ENCODE peak calls at places on chromosome 4, in ten cellular contexts. S is epithelial cell of esophagus, Q is mammary epithelial cell, H is pancreas, U is neural progenitor cell, B is GM12865, C is sigmoid colon, R is transverse colon, A is fibroblast of the aortic adventitia, D is cardiac muscle cell. T is an unnamed sample.

GRCh38 chr4:47528651-47529050 is 43.6 kb downstream of the ATP10D start:
- DNase-seq in S (peak), Q (peak), H (no peak), U (no peak), B (no peak), C (no peak), R (no peak), A (peak), D (peak), T (peak)

GRCh38 chr4:37767546-37767945 is 58.9 kb upstream of the PGM2 start:
- DNase-seq in S (peak), Q (peak), H (peak), U (no peak), B (peak), C (peak), R (peak), A (peak), D (peak), T (peak)

GRCh38 chr4:189049682-189050081 is 891.0 kb upstream of the FRG1 start:
- DNase-seq in S (no peak), Q (no peak), H (no peak), U (peak), B (no peak), C (no peak), R (no peak), A (no peak), D (no peak), T (no peak)

GRCh38 chr4:128513664-128514484 is 226.3 kb upstream of the PGRMC2 start:
- DNase-seq in S (no peak), Q (no peak), H (no peak), U (no peak), B (no peak), C (no peak), R (no peak), A (peak), D (peak), T (peak)

GRCh38 chr4:150096625-150097024 is 18.4 kb downstream of the DCLK2 start:
- DNase-seq in S (no peak), Q (no peak), H (no peak), U (peak), B (no peak), C (no peak), R (no peak), A (no peak), D (no peak), T (no peak)

GRCh38 chr4:19936471-19936870 is 315.2 kb upstream of the SLIT2 start:
- DNase-seq in S (no peak), Q (no peak), H (no peak), U (no peak), B (no peak), C (no peak), R (no peak), A (peak), D (peak), T (peak)

GRCh38 chr4:879730-880079 is 52.4 kb downstream of the GAK start:
- DNase-seq in S (no peak), Q (no peak), H (no peak), U (no peak), B (peak), C (no peak), R (no peak), A (no peak), D (no peak), T (peak)

GRCh38 chr4:115292320-115293092 is 179.1 kb upstream of the NDST4 start:
- DNase-seq in S (no peak), Q (no peak), H (no peak), U (no peak), B (peak), C (no peak), R (no peak), A (no peak), D (no peak), T (no peak)

GRCh38 chr4:160423879-160424451 is 1321.1 kb downstream of the RAPGEF2 start:
- DNase-seq in S (peak), Q (peak), H (no peak), U (no peak), B (peak), C (no peak), R (no peak), A (no peak), D (peak), T (peak)

GRCh38 chr4:145012841-145013240 is 85.2 kb downstream of the ANAPC10 start:
- DNase-seq in S (peak), Q (peak), H (no peak), U (no peak), B (peak), C (no peak), R (no peak), A (peak), D (peak), T (peak)

GRCh38 chr4:187294861-187295260 is 571.2 kb upstream of the FAT1 start:
- DNase-seq in S (peak), Q (peak), H (no peak), U (no peak), B (no peak), C (no peak), R (peak), A (no peak), D (peak), T (peak)

GRCh38 chr4:103934178-103934789 is 214.5 kb upstream of the TACR3 start:
- DNase-seq in S (peak), Q (peak), H (no peak), U (peak), B (peak), C (no peak), R (no peak), A (peak), D (peak), T (peak)

GRCh38 chr4:158884280-158884679 is 115.5 kb downstream of the FNIP2 start:
- DNase-seq in S (no peak), Q (no peak), H (no peak), U (no peak), B (no peak), C (peak), R (no peak), A (no peak), D (peak), T (peak)

GRCh38 chr4:127685292-127685691 is 44.9 kb upstream of the SLC25A31 start:
- DNase-seq in S (peak), Q (peak), H (no peak), U (no peak), B (no peak), C (no peak), R (no peak), A (peak), D (peak), T (peak)

GRCh38 chr4:150209140-150209829 is 131.0 kb downstream of the DCLK2 start:
- DNase-seq in S (peak), Q (peak), H (peak), U (peak), B (peak), C (peak), R (peak), A (peak), D (peak), T (peak)

GRCh38 chr4:188463909-188464308 is 324.7 kb downstream of the TRIML1 start:
- DNase-seq in S (no peak), Q (no peak), H (no peak), U (no peak), B (no peak), C (no peak), R (no peak), A (no peak), D (no peak), T (no peak)

GRCh38 chr4:177367336-177367735 is 57.7 kb downstream of the NEIL3 start:
- DNase-seq in S (peak), Q (peak), H (no peak), U (peak), B (no peak), C (no peak), R (no peak), A (peak), D (peak), T (peak)
- TF ChIP-seq CTCF in S (peak), Q (peak), H (no peak), U (peak), B (peak), C (no peak), R (no peak), A (peak), D (peak), T (peak)

GRCh38 chr4:169068423-169068822 is 58.4 kb upstream of the CBR4 start:
- DNase-seq in S (no peak), Q (no peak), H (no peak), U (no peak), B (no peak), C (no peak), R (no peak), A (no peak), D (no peak), T (no peak)
- H3K4me3 ChIP-seq in S (no peak), Q (no peak), H (no peak), U (no peak), B (no peak), C (no peak), R (no peak), A (no peak), D (no peak), T (no peak)

GRCh38 chr4:75327804-75328512 is 186.2 kb downstream of the RCHY1 start:
- DNase-seq in S (no peak), Q (no peak), H (no peak), U (peak), B (no peak), C (no peak), R (no peak), A (no peak), D (no peak), T (no peak)

GRCh38 chr4:75321484-75321883 is 192.7 kb downstream of the RCHY1 start:
- DNase-seq in S (no peak), Q (no peak), H (no peak), U (no peak), B (no peak), C (no peak), R (no peak), A (no peak), D (no peak), T (no peak)

GRCh38 chr4:75325316-75325715 is 188.9 kb downstream of the RCHY1 start:
- DNase-seq in S (no peak), Q (no peak), H (no peak), U (no peak), B (no peak), C (no peak), R (no peak), A (no peak), D (no peak), T (no peak)
- TF ChIP-seq CTCF in S (no peak), Q (no peak), H (no peak), U (no peak), B (no peak), C (no peak), R (no peak), A (no peak), D (no peak), T (no peak)

GRCh38 chr4:108035691-108036090 is 46.0 kb downstream of the HADH start:
- DNase-seq in S (no peak), Q (no peak), H (no peak), U (no peak), B (peak), C (no peak), R (peak), A (no peak), D (no peak), T (no peak)

GRCh38 chr4:108034560-108034959 is 44.9 kb downstream of the HADH start:
- DNase-seq in S (no peak), Q (no peak), H (no peak), U (no peak), B (no peak), C (no peak), R (no peak), A (no peak), D (no peak), T (no peak)

GRCh38 chr4:108033348-108033747 is 43.7 kb downstream of the HADH start:
- DNase-seq in S (no peak), Q (no peak), H (no peak), U (no peak), B (no peak), C (no peak), R (no peak), A (no peak), D (no peak), T (no peak)

GRCh38 chr4:108037884-108038283 is 48.2 kb downstream of the HADH start:
- DNase-seq in S (peak), Q (no peak), H (no peak), U (no peak), B (no peak), C (no peak), R (no peak), A (no peak), D (no peak), T (no peak)

GRCh38 chr4:108036252-108036651 is 46.6 kb downstream of the HADH start:
- DNase-seq in S (no peak), Q (no peak), H (no peak), U (no peak), B (peak), C (no peak), R (peak), A (no peak), D (no peak), T (no peak)
- H3K4me3 ChIP-seq in S (no peak), Q (no peak), H (no peak), U (no peak), B (no peak), C (no peak), R (no peak), A (no peak), D (no peak), T (no peak)

GRCh38 chr4:40629401-40630334 is at the start of gene RBM47:
- DNase-seq in S (peak), Q (peak), H (peak), U (peak), B (peak), C (peak), R (peak), A (peak), D (peak), T (peak)
- TF ChIP-seq CTCF in S (no peak), Q (no peak), H (no peak), U (peak), B (peak), C (no peak), R (no peak), A (no peak), D (peak), T (peak)

GRCh38 chr4:87977521-87978278 is 2.2 kb downstream of the SPP1 start:
- DNase-seq in S (no peak), Q (no peak), H (no peak), U (no peak), B (no peak), C (no peak), R (no peak), A (no peak), D (no peak), T (no peak)
- H3K4me3 ChIP-seq in S (no peak), Q (no peak), H (no peak), U (no peak), B (no peak), C (no peak), R (no peak), A (no peak), D (no peak), T (no peak)

GRCh38 chr4:178105223-178105622 is 663.0 kb upstream of the AGA start:
- DNase-seq in S (no peak), Q (no peak), H (no peak), U (no peak), B (no peak), C (no peak), R (no peak), A (no peak), D (no peak), T (no peak)
- TF ChIP-seq CTCF in S (no peak), Q (no peak), H (no peak), U (no peak), B (no peak), C (no peak), R (no peak), A (no peak), D (no peak), T (no peak)